ENCODE peak calls at places on chromosomes 16 and 17, in six cellular contexts. B, S, C, H, P and V are unnamed samples.

GRCh38 chr17:47634870-47635269 is 14.8 kb upstream of the KPNB1 start:
- DNase-seq in C (no peak), B (no peak), P (no peak), S (no peak), H (no peak), V (no peak)

GRCh38 chr17:70074991-70075390 is at the start of gene KCNJ16:
- DNase-seq in S (no peak), C (no peak), B (no peak), P (no peak), H (no peak), V (peak)

GRCh38 chr16:7405166-7405565 is 72.5 kb downstream of the RBFOX1 start:
- DNase-seq in H (no peak), S (peak), B (no peak), C (peak), P (no peak), V (no peak)

GRCh38 chr16:14205666-14206065 is 134.5 kb downstream of the MRTFB start:
- DNase-seq in C (no peak), B (no peak), P (no peak), S (no peak), H (no peak), V (no peak)

GRCh38 chr17:66920426-66920825 is 44.1 kb upstream of the CACNG4 start:
- DNase-seq in B (no peak), P (no peak), H (no peak), C (no peak), S (no peak), V (no peak)

GRCh38 chr17:65202833-65203571 is 65.8 kb downstream of the RGS9 start:
- DNase-seq in P (no peak), H (no peak), S (no peak), C (no peak), B (no peak), V (no peak)

GRCh38 chr16:89217388-89218191 is at the start of gene ZNF778:
- DNase-seq in H (peak), P (peak), B (peak), C (peak), S (peak), V (no peak)

GRCh38 chr17:71033336-71033735 is 864.0 kb downstream of the KCNJ2 start:
- DNase-seq in C (no peak), H (no peak), B (no peak), P (no peak), S (peak), V (no peak)

GRCh38 chr17:68600123-68600880 is 865 bp downstream of the FAM20A start:
- DNase-seq in H (peak), C (no peak), B (peak), S (no peak), P (no peak), V (no peak)

GRCh38 chr17:42361781-42362186 is 26.5 kb downstream of the STAT3 start:
- DNase-seq in H (no peak), C (no peak), S (peak), B (no peak), P (no peak), V (no peak)

GRCh38 chr17:81130385-81131288 is 34.7 kb upstream of the PVALEF start:
- DNase-seq in P (no peak), S (no peak), B (no peak), C (no peak), H (no peak), V (no peak)

GRCh38 chr16:27505297-27506236 is 44.1 kb downstream of the GTF3C1 start:
- DNase-seq in S (no peak), P (no peak), H (no peak), C (no peak), B (no peak), V (no peak)

GRCh38 chr17:50201226-50201854 is at the start of gene COL1A1:
- DNase-seq in H (peak), S (no peak), B (no peak), P (no peak), C (no peak), V (no peak)